ENCODE peak calls at places on chromosome 3, in nine cellular contexts. D is activated effector memory CD4-positive, alpha-beta T cell treated with Interleukin-2 at 50 U/mL for 16 hours; J is activated CD8-positive, alpha-beta memory T cell treated with anti-CD3 and anti-CD28 coated beads, Interleukin-2, amount 50 U/mL, for 48 hours; U is AG08396; C is mucosa of gallbladder; N is CD4-positive, alpha-beta memory T cell; L is astrocyte of the spinal cord; S is GM23248; H is CD4-positive, alpha-beta T cell. F is an unnamed sample.

GRCh38 chr3:49362579-49362978 is 4.4 kb upstream of the GPX1 start:
- DNase-seq in D (no peak), J (no peak), U (no peak), C (no peak), N (no peak), L (peak; percentile 35), S (peak; percentile 42), H (no peak), F (no peak)

GRCh38 chr3:160400048-160400630 is 689 bp downstream of the SMC4 start:
- DNase-seq in D (no peak), J (peak; percentile 75), U (peak; percentile 36), C (peak; percentile 35), N (no peak), L (peak; percentile 58), S (peak; percentile 83), H (peak; percentile 15), F (peak; percentile 52)

GRCh38 chr3:191393146-191393545 is 62.8 kb upstream of the UTS2B start:
- DNase-seq in D (no peak), J (no peak), U (no peak), C (no peak), N (no peak), L (no peak), S (no peak), H (no peak), F (no peak)

GRCh38 chr3:150450906-150451305 is 42.8 kb downstream of the TSC22D2 start:
- DNase-seq in D (no peak), J (no peak), U (no peak), C (no peak), N (no peak), L (no peak), S (no peak), H (no peak), F (no peak)

GRCh38 chr3:58111513-58112184 is 99.1 kb downstream of the DNASE1L3 start:
- DNase-seq in D (no peak), J (no peak), U (no peak), C (peak; percentile 87), N (no peak), L (no peak), S (no peak), H (no peak), F (peak; percentile 95)

GRCh38 chr3:48548731-48549705 is 7.6 kb downstream of the PFKFB4 start:
- DNase-seq in D (peak; percentile 71), J (peak; percentile 93), U (peak; percentile 83), C (peak; percentile 88), N (peak; percentile 77), L (peak; percentile 71), S (peak; percentile 83), H (peak; percentile 72), F (peak; percentile 85)

GRCh38 chr3:10756546-10756945 is 59.5 kb upstream of the SLC6A11 start:
- DNase-seq in D (no peak), J (peak; percentile 35), U (no peak), C (no peak), N (no peak), L (no peak), S (no peak), H (no peak), F (no peak)

GRCh38 chr3:69819283-69819682 is 80.0 kb downstream of the MITF start:
- DNase-seq in D (no peak), J (no peak), U (no peak), C (peak; percentile 23), N (no peak), L (no peak), S (no peak), H (no peak), F (no peak)

GRCh38 chr3:14716593-14716992 is 41.7 kb downstream of the C3orf20 start:
- DNase-seq in D (no peak), J (no peak), U (peak; percentile 24), C (no peak), N (no peak), L (no peak), S (peak; percentile 68), H (no peak), F (no peak)

GRCh38 chr3:162217603-162218002 is 721.0 kb downstream of the OTOL1 start:
- DNase-seq in D (no peak), J (no peak), U (peak; percentile 1), C (no peak), N (no peak), L (peak; percentile 23), S (peak; percentile 49), H (no peak), F (no peak)

GRCh38 chr3:98110191-98110908 is 20.2 kb upstream of the OR5H1 start:
- DNase-seq in D (no peak), J (no peak), U (no peak), C (no peak), N (no peak), L (no peak), S (no peak), H (no peak), F (no peak)